ENCODE peak calls at places on chromosome 22, in nine cellular contexts. J is H9, N is fibroblast of the aortic adventitia, F is RWPE1, A is HFF-Myc, S is cardiac muscle cell, W is mesothelial cell of epicardium, L is epithelial cell of esophagus, H is glutamatergic neuron. C is an unnamed sample.

GRCh38 chr22:36385491-36386350 is 2.0 kb downstream of the MYH9 start:
- DNase-seq in F (peak), S (no peak), J (no peak), A (no peak), N (no peak), W (no peak), H (no peak), L (peak), C (no peak)

GRCh38 chr22:42757475-42757874 is 36.8 kb upstream of the A4GALT start:
- DNase-seq in W (no peak), H (no peak), F (no peak), L (no peak), A (no peak), J (no peak), S (no peak), N (no peak), C (no peak)

GRCh38 chr22:28397324-28397723 is 282.3 kb downstream of the TTC28 start:
- DNase-seq in S (no peak), W (no peak), H (no peak), N (no peak), A (no peak), F (no peak), L (no peak), J (no peak), C (no peak)

GRCh38 chr22:24330636-24331035 is 60.0 kb downstream of the SPECC1L start:
- DNase-seq in W (no peak), L (no peak), F (no peak), A (no peak), N (peak), H (no peak), S (no peak), J (no peak), C (no peak)

GRCh38 chr22:37021710-37022482 is 2.4 kb downstream of the MPST start:
- DNase-seq in J (no peak), H (peak), F (no peak), L (peak), N (peak), W (no peak), S (peak), A (no peak), C (peak)

GRCh38 chr22:37208401-37209139 is 3.7 kb downstream of the SSTR3 start:
- DNase-seq in A (no peak), J (no peak), S (no peak), N (no peak), W (no peak), H (no peak), L (no peak), F (no peak), C (no peak)

GRCh38 chr22:38033522-38034277 is 23.5 kb upstream of the PICK1 start:
- DNase-seq in F (no peak), N (no peak), H (no peak), A (no peak), J (peak), L (no peak), S (no peak), W (no peak), C (no peak)

GRCh38 chr22:46373838-46374662 is 38.5 kb downstream of the TRMU start:
- DNase-seq in N (no peak), A (no peak), J (no peak), S (no peak), L (no peak), W (no peak), F (no peak), H (no peak), C (no peak)

GRCh38 chr22:45582955-45583320 is 80.3 kb downstream of the FBLN1 start:
- DNase-seq in W (no peak), J (no peak), F (no peak), N (no peak), A (no peak), H (no peak), S (no peak), L (no peak), C (no peak)

GRCh38 chr22:49052023-49052538 is 775.6 kb downstream of the BRD1 start:
- DNase-seq in A (no peak), W (no peak), S (peak), N (no peak), H (no peak), L (no peak), J (peak), F (no peak), C (no peak)

GRCh38 chr22:37784829-37785495 is 22.8 kb upstream of the GCAT start:
- DNase-seq in F (no peak), J (peak), H (no peak), S (no peak), L (peak), W (no peak), A (no peak), N (no peak), C (no peak)

GRCh38 chr22:47836957-47837356 is 1074.5 kb downstream of the TBC1D22A start:
- DNase-seq in A (no peak), H (no peak), S (peak), L (no peak), N (peak), W (no peak), J (no peak), F (peak), C (no peak)

GRCh38 chr22:36999463-36999862 is 19.8 kb downstream of the TST start:
- DNase-seq in J (peak), F (peak), S (peak), H (no peak), W (no peak), N (no peak), L (peak), A (no peak), C (no peak)

GRCh38 chr22:19361501-19362103 is 69.9 kb downstream of the HIRA start:
- DNase-seq in S (no peak), L (no peak), F (no peak), J (no peak), A (no peak), H (no peak), W (no peak), N (no peak), C (no peak)

DNA sequence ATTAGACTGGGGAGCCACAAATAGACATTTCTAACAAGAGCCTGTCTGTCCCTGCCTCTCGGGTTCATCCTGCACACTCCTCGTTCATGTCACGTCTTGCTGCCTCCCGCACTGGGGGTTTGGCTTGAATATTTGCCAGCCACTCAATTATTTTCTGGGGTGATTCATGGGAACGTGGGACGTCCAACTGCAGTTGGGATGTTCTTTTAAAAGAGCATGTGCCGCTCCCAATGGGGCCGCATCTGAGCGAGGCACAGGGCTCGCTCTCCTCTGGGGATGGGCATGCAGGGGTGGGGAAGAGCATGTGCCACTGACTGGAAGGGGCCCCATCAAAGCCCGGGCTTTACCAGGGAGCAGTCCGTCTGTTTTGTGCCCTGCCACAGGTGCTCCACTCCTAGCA is 43.4 kb downstream of the PARVG start:
- DNase-seq in H (no peak), F (peak), J (no peak), L (peak), W (no peak), N (no peak), A (no peak), S (no peak), C (no peak)
- TF ChIP-seq CTCF in H (no peak), F (no peak), J (no peak), L (no peak), W (no peak), N (no peak), A (no peak), S (no peak), C (no peak)

GRCh38 chr22:29692327-29692640 is 27.5 kb upstream of the CABP7 start:
- DNase-seq in J (no peak), A (no peak), L (no peak), S (no peak), N (no peak), W (no peak), F (no peak), H (no peak), C (no peak)

GRCh38 chr22:29689201-29689871 is 30.5 kb upstream of the CABP7 start:
- DNase-seq in W (no peak), A (no peak), N (no peak), L (no peak), F (no peak), S (no peak), J (no peak), H (no peak), C (no peak)

GRCh38 chr22:29691636-29692326 is 28.0 kb upstream of the CABP7 start:
- DNase-seq in A (no peak), S (no peak), N (no peak), J (peak), H (no peak), W (no peak), L (no peak), F (no peak), C (no peak)

GRCh38 chr22:29690481-29690880 is 29.3 kb upstream of the CABP7 start:
- DNase-seq in F (no peak), H (no peak), J (no peak), A (no peak), S (no peak), W (no peak), N (no peak), L (no peak), C (no peak)

GRCh38 chr22:29689872-29690213 is 30.0 kb upstream of the CABP7 start:
- DNase-seq in S (peak), F (no peak), H (peak), N (peak), J (peak), L (peak), A (no peak), W (peak), C (peak)
- TF ChIP-seq CTCF in S (peak), F (peak), H (peak), N (peak), J (peak), L (peak), A (peak), W (peak), C (peak)

DNA sequence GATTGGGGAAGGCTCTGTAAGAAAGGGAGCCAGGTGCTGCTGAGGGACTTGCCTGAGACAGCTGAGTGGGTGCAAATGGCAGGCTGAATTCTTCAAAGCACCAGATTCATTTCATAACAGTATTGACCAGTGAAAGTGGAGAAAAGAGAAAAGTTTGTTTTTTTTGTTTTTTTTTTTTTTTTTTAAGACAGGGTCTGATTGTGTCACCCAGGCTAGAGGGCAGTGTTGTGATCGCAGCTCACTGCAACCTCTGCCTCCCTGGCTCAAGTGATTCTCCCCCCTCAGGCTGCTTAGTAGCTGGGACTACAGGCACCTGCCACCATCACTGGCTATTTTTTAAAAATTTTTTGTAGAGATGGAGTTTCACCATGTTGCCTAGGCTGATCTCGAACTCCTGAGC is 494.0 kb downstream of the MIAT start:
- DNase-seq in S (no peak), W (no peak), F (no peak), A (no peak), N (no peak), H (no peak), L (no peak), J (peak), C (no peak)
- TF ChIP-seq CTCF in S (no peak), W (no peak), F (no peak), A (no peak), N (no peak), H (no peak), L (no peak), J (peak), C (no peak)

GRCh38 chr22:26066534-26066933 is 102.7 kb upstream of the SEZ6L start:
- DNase-seq in J (peak), H (peak), F (no peak), L (no peak), W (no peak), S (no peak), A (no peak), N (no peak), C (peak)
- TF ChIP-seq CTCF in J (peak), H (no peak), F (no peak), L (no peak), W (no peak), S (no peak), A (no peak), N (no peak), C (no peak)